ENCODE peak calls at places on chromosomes 3 and 15, in seven cellular contexts. V is vagina, I is stomach, J is GM23338, F is SK-N-SH, H is breast epithelium, X is HepG2. W is an unnamed sample.

GRCh38 chr3:149362361-149362760 is 15.1 kb downstream of the TM4SF1 start:
- DNase-seq in X (no peak), J (no peak), I (no peak), H (no peak), V (no peak), F (no peak), W (no peak)

GRCh38 chr3:44058868-44059203 is 182.8 kb upstream of the TOPAZ1 start:
- DNase-seq in V (no peak), H (no peak), J (no peak), X (no peak), F (no peak), I (no peak), W (no peak)

GRCh38 chr3:101851072-101851471 is 1.8 kb downstream of the NFKBIZ start:
- DNase-seq in X (no peak), H (no peak), V (no peak), F (no peak), I (no peak), J (no peak), W (no peak)

GRCh38 chr3:55585856-55586255 is 98.8 kb upstream of the WNT5A start:
- DNase-seq in V (no peak), X (no peak), J (peak), I (no peak), F (no peak), H (no peak), W (no peak)

GRCh38 chr15:31248263-31248662 is 78.4 kb upstream of the KLF13 start:
- DNase-seq in J (no peak), H (no peak), F (no peak), V (no peak), I (no peak), X (no peak), W (peak)

GRCh38 chr3:52481819-52482521 is 13.2 kb upstream of the STAB1 start:
- DNase-seq in X (no peak), F (peak), I (no peak), V (no peak), H (no peak), J (peak), W (no peak)

GRCh38 chr3:118974356-118975097 is 60.1 kb downstream of the IGSF11 start:
- DNase-seq in H (no peak), J (no peak), V (no peak), X (no peak), I (no peak), F (no peak), W (no peak)

GRCh38 chr15:81176291-81176893 is 20.3 kb upstream of the IL16 start:
- DNase-seq in V (peak), X (no peak), I (no peak), F (no peak), H (no peak), J (peak), W (no peak)

GRCh38 chr3:186109897-186110803 is 1.3 kb upstream of the ETV5 start:
- DNase-seq in V (no peak), H (no peak), J (peak), F (peak), I (peak), X (no peak), W (peak)

GRCh38 chr15:72782993-72783562 is 480 bp downstream of the ADPGK start:
- DNase-seq in I (peak), X (no peak), F (no peak), J (peak), H (no peak), V (no peak), W (no peak)

GRCh38 chr3:141276398-141276797 is 44.8 kb downstream of the PXYLP1 start:
- DNase-seq in I (no peak), X (no peak), F (no peak), H (peak), V (no peak), J (no peak), W (no peak)

GRCh38 chr15:100902436-100903190 is 16.5 kb upstream of the LRRK1 start:
- DNase-seq in X (peak), H (peak), J (no peak), F (peak), V (no peak), I (peak), W (peak)

GRCh38 chr15:71275566-71276354 is 160.5 kb downstream of the THSD4 start:
- DNase-seq in H (no peak), I (no peak), J (no peak), F (no peak), X (no peak), V (no peak), W (no peak)

GRCh38 chr3:141797167-141797773 is 34.1 kb downstream of the GRK7 start:
- DNase-seq in H (no peak), I (peak), X (no peak), V (no peak), F (no peak), J (peak), W (peak)

GRCh38 chr15:89118481-89118989 is 30.3 kb downstream of the ABHD2 start:
- DNase-seq in V (no peak), H (no peak), X (no peak), F (no peak), I (no peak), J (no peak), W (no peak)

GRCh38 chr3:66092175-66092990 is 53.7 kb upstream of the MAGI1 start:
- DNase-seq in F (peak), X (no peak), H (no peak), J (no peak), I (no peak), V (no peak), W (no peak)

GRCh38 chr15:61227269-61228024 is 1.7 kb downstream of the RORA start:
- DNase-seq in V (no peak), X (no peak), J (peak), F (peak), H (peak), I (no peak), W (no peak)

GRCh38 chr15:59191855-59192237 is 14.8 kb upstream of the LDHAL6B start:
- DNase-seq in V (no peak), X (no peak), F (no peak), J (no peak), I (no peak), H (no peak), W (no peak)

GRCh38 chr3:119664850-119665379 is 4.5 kb upstream of the POPDC2 start:
- DNase-seq in V (no peak), X (peak), J (no peak), I (no peak), H (no peak), F (no peak), W (no peak)

GRCh38 chr3:171135536-171135935 is 109.0 kb upstream of the SLC2A2 start:
- DNase-seq in I (no peak), V (no peak), J (no peak), F (no peak), X (no peak), H (no peak), W (no peak)

GRCh38 chr15:71329509-71330260 is 214.4 kb downstream of the THSD4 start:
- DNase-seq in H (no peak), V (no peak), J (no peak), I (no peak), F (no peak), X (no peak), W (no peak)

GRCh38 chr3:9343115-9343514 is 19.7 kb upstream of the THUMPD3 start:
- DNase-seq in X (no peak), V (no peak), H (no peak), F (no peak), I (no peak), J (no peak), W (no peak)

GRCh38 chr3:32899265-32899664 is 52.2 kb upstream of the CCR4 start:
- DNase-seq in X (no peak), J (no peak), H (no peak), V (no peak), I (no peak), F (no peak), W (no peak)

GRCh38 chr3:10568549-10568948 is 63.2 kb upstream of the ATP2B2 start:
- DNase-seq in F (no peak), H (no peak), V (no peak), X (no peak), I (no peak), J (no peak), W (no peak)

GRCh38 chr3:65785065-65785645 is 253.6 kb downstream of the MAGI1 start:
- DNase-seq in X (peak), I (no peak), F (peak), J (peak), V (no peak), H (no peak), W (no peak)

GRCh38 chr15:25707656-25708365 is 155.3 kb downstream of the ATP10A start:
- DNase-seq in F (no peak), V (no peak), J (peak), X (no peak), H (no peak), I (no peak), W (peak)

DNA sequence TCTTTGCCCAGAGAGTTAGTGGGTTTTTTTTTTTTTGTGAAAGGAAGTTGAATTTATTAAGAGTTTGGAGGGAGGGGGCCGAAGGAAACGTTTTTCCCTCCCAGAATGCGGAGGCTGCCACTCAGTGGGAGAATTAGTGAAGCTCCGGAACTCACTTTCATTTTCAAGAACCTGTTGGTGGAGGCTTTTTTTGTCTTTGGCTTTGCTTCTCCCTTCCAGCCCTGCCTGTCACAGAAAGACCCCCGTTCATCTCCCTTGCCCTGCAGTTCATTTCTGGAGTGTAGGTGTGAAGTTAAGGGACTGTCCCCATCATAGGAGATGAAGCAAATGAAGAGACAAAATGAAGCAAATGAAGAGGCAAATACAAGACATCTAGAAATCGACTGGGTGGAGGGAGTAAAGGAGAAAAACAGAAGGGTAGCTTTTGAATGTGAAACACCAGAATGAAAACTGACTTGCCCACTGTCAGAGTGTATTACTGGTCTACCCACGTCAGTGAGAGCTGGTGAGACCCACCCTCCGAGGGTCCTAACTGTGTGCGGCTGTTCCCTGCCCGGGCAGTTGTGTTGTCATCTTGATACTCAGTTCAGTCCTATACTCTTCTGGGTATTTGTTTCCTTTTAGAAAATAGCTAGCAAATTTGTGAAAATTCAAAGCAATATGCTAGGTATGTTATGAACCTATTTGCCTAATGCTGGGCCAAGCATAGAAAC is 91.5 kb downstream of the ITPR1 start:
- DNase-seq in J (no peak), X (no peak), I (no peak), F (no peak), H (peak), V (no peak), W (no peak)
- H3K4me3 ChIP-seq in J (no peak), X (no peak), I (peak), F (no peak), H (peak), V (peak), W (peak)

GRCh38 chr3:71926690-71927089 is 141.7 kb upstream of the PROK2 start:
- DNase-seq in H (no peak), I (no peak), X (no peak), J (peak), V (no peak), F (no peak), W (no peak)

GRCh38 chr3:71931930-71932329 is 147.0 kb upstream of the PROK2 start:
- DNase-seq in F (no peak), I (no peak), V (no peak), J (no peak), H (no peak), X (no peak), W (no peak)

GRCh38 chr3:71928215-71928614 is 143.3 kb upstream of the PROK2 start:
- DNase-seq in X (no peak), V (no peak), I (no peak), F (no peak), H (no peak), J (no peak), W (no peak)

GRCh38 chr3:71927505-71928066 is 142.6 kb upstream of the PROK2 start:
- DNase-seq in V (no peak), J (no peak), F (no peak), X (no peak), I (no peak), H (no peak), W (no peak)

GRCh38 chr3:71930056-71930991 is 145.4 kb upstream of the PROK2 start:
- DNase-seq in X (peak), J (peak), I (no peak), V (no peak), F (peak), H (no peak), W (no peak)
- TF ChIP-seq CTCF in X (peak), J (peak), I (no peak), V (peak), F (peak), H (peak), W (no peak)

GRCh38 chr3:126267169-126267975 is 87.0 kb upstream of the ALDH1L1 start:
- DNase-seq in H (peak), J (peak), X (peak), F (peak), V (no peak), I (peak), W (no peak)

GRCh38 chr3:126267976-126268615 is 87.7 kb upstream of the ALDH1L1 start:
- DNase-seq in I (no peak), F (no peak), V (no peak), J (no peak), X (no peak), H (no peak), W (peak)

GRCh38 chr3:126268866-126269265 is 88.3 kb downstream of the KLF15 start:
- DNase-seq in V (no peak), X (no peak), I (no peak), H (no peak), F (no peak), J (no peak), W (no peak)

GRCh38 chr3:126269360-126269759 is 87.8 kb downstream of the KLF15 start:
- DNase-seq in X (no peak), V (no peak), I (no peak), H (no peak), F (no peak), J (no peak), W (no peak)

DNA sequence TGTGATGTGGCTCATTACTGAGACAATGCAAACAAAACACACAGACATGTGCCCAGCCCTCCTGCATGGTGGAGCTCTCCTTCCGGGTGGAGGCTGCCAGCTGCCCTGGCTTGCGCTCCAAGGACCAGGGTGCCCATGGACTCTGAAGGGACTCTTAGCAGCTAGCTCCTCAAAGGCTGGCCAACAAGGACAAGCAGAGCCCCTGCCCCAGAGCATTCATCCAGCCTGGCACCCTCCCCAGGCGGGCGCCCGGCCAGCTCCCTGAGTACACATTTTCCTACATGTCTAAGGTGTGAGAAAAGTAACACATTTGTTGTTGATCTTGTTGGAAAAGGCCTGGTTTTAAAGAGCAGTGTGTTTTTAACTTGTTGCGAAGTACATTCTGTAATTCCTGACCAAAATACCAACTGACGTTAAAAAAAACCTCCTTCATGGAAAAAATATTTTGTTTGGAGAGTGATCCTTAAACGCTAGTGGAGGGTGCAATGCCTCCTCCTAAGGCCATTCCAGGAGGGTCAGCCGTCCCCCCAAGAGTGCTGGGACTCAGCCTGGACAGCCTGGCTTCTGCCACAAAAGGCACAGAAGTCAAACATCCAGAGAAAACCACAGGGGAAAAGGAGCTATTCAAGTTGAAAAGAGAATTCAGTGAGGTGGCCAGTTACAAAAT is 86.9 kb downstream of the KLF15 start:
- DNase-seq in I (peak), V (no peak), H (peak), F (no peak), J (no peak), X (no peak), W (no peak)
- TF ChIP-seq POLR2AphosphoS5 in I (peak), V (no peak), H (no peak), F (no peak), J (no peak), X (no peak), W (no peak)

GRCh38 chr3:13285007-13285567 is 135.0 kb downstream of the NUP210 start:
- DNase-seq in X (no peak), I (no peak), H (no peak), V (no peak), F (no peak), J (no peak), W (peak)

GRCh38 chr3:13282986-13283876 is 136.9 kb downstream of the NUP210 start:
- DNase-seq in H (no peak), F (peak), J (peak), X (no peak), I (no peak), V (no peak), W (peak)

GRCh38 chr3:13282528-13282985 is 137.6 kb downstream of the NUP210 start:
- DNase-seq in X (no peak), F (peak), H (no peak), J (peak), I (no peak), V (no peak), W (peak)

GRCh38 chr3:13281657-13282527 is 138.2 kb downstream of the NUP210 start:
- DNase-seq in V (no peak), F (peak), H (no peak), J (peak), X (peak), I (no peak), W (peak)

GRCh38 chr3:13283877-13284264 is 136.3 kb downstream of the NUP210 start:
- DNase-seq in I (no peak), X (no peak), V (no peak), F (no peak), H (no peak), J (no peak), W (no peak)
- H3K4me3 ChIP-seq in I (no peak), X (no peak), V (peak), F (no peak), H (no peak), J (no peak), W (no peak)

GRCh38 chr3:57826286-57826951 is 70.3 kb downstream of the SLMAP start:
- DNase-seq in X (no peak), H (no peak), F (no peak), V (no peak), I (no peak), J (no peak), W (no peak)
- TF ChIP-seq CTCF in X (peak), H (no peak), F (peak), V (no peak), I (no peak), J (no peak), W (no peak)

GRCh38 chr3:49098910-49099630 is 5.2 kb upstream of the QRICH1 start:
- DNase-seq in V (no peak), H (no peak), X (no peak), I (no peak), F (no peak), J (no peak), W (peak)

GRCh38 chr3:49098429-49098828 is 4.6 kb upstream of the QRICH1 start:
- DNase-seq in I (no peak), H (no peak), X (no peak), J (no peak), V (no peak), F (peak), W (no peak)

GRCh38 chr3:49092948-49093852 is 671 bp downstream of the QRICH1 start:
- DNase-seq in V (no peak), J (peak), F (peak), H (peak), I (peak), X (peak), W (peak)

DNA sequence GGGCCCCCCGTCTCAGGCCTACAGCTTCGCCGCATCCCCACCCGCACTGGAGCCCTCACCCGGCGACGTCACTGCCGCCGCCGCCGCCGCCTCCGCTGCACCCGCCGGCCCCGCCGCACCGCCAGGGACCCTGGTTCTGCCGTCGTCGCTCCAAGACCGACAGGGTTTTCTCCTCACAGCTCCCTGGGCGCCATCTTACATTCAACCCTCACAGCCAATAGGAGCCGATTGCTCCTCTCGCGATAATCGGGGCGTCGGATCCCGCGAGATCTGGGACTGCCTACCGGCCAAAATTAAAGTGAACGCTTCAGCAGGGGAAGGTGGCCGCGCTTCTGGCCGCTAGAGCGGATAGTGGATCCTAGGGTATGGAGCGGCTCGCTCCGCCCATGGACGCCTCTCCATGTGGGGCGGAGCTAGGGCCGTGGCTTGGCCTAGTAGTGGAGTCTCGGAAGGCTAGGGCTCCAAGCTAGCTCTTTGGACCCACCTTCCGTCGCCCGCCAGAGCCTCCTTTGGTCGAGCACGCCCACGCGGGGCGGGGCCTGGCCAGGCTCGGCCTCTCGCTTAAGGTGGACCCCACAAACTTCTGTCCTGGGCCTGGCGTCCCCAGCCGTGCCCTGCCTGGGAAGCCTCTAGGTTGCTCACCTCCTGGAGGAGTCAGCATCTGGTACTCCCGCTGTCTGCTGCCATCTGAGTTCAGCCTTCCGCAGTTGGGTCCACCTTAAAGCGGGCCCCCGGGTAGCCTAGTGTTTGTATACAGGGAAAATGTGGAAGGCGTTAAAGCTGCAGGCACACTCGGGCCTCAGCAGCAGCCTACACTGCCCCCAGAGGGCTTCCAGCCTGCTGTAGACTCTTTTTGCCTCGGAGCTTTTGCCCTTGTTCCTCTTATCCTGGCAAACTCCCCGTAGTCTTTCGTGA is at the start of gene QRICH1:
- DNase-seq in V (no peak), H (peak), F (peak), I (peak), J (peak), X (peak), W (peak)
- TF ChIP-seq POLR2AphosphoS5 in V (peak), H (peak), F (peak), I (peak), J (peak), X (peak), W (peak)

GRCh38 chr3:21944251-21944650 is 193.2 kb upstream of the ZNF385D start:
- DNase-seq in I (no peak), J (no peak), F (no peak), X (no peak), V (no peak), H (no peak), W (no peak)
- H3K4me3 ChIP-seq in I (no peak), J (no peak), F (no peak), X (no peak), V (no peak), H (no peak), W (no peak)

DNA sequence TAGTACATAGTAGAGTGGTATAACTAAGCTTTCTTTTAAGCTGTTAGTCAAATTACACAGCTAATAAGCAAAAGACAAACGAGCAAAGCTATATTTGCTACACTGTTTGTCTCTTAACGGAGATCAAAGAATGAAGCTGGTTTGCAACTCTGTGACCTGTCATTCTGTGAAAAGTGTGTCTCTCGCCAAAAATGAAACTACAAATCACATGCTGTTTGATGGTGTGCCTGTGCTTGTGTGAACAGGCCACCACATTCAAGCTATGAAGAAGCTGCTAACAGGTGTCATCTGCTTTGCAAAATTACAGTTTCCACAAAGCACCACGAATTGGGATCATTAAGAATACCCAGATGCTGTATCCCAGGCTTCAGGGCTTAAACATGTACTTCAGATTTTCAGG is 667.8 kb upstream of the NAALADL2 start:
- DNase-seq in H (no peak), V (no peak), X (no peak), I (no peak), J (no peak), F (no peak), W (no peak)
- TF ChIP-seq CTCF in H (no peak), V (no peak), X (no peak), I (no peak), J (no peak), F (no peak), W (no peak)

W was measured in spleen.